ENCODE peak calls at places on chromosomes 2 and 18, in eight cellular contexts. One of them, this sample, is unnamed.

GRCh38 chr18:48693625-48694262 is 154.9 kb downstream of the CTIF start:
- DNase-seq in 8988T: no peak
- DNase-seq in dermis microvascular lymphatic vessel endothelial cell: peak; percentile 38
- DNase-seq in activated CD4-positive, alpha-beta T cell treated with anti-CD3 and anti-CD28 coated beads for 1 hour: no peak
- DNase-seq in sciatic nerve: no peak
- DNase-seq in lower leg skin: no peak
- DNase-seq in kidney tubule cell: no peak
- DNase-seq in SK-N-SH: no peak
- DNase-seq in this sample: no peak

GRCh38 chr2:120518819-120519218 is 172.9 kb downstream of the INHBB start:
- DNase-seq in dermis microvascular lymphatic vessel endothelial cell: no peak
- DNase-seq in kidney tubule cell: no peak
- DNase-seq in sciatic nerve: no peak
- DNase-seq in activated CD4-positive, alpha-beta T cell treated with anti-CD3 and anti-CD28 coated beads for 1 hour: no peak
- DNase-seq in lower leg skin: no peak
- DNase-seq in 8988T: no peak
- DNase-seq in SK-N-SH: no peak
- DNase-seq in this sample: no peak

GRCh38 chr18:8783335-8783993 is 78.1 kb downstream of the MTCL1 start:
- DNase-seq in 8988T: no peak
- DNase-seq in lower leg skin: no peak
- DNase-seq in dermis microvascular lymphatic vessel endothelial cell: no peak
- DNase-seq in sciatic nerve: no peak
- DNase-seq in activated CD4-positive, alpha-beta T cell treated with anti-CD3 and anti-CD28 coated beads for 1 hour: no peak
- DNase-seq in SK-N-SH: no peak
- DNase-seq in kidney tubule cell: no peak
- DNase-seq in this sample: peak; percentile 62

GRCh38 chr2:12597555-12597954 is 119.2 kb upstream of the TRIB2 start:
- DNase-seq in 8988T: no peak
- DNase-seq in activated CD4-positive, alpha-beta T cell treated with anti-CD3 and anti-CD28 coated beads for 1 hour: no peak
- DNase-seq in dermis microvascular lymphatic vessel endothelial cell: no peak
- DNase-seq in kidney tubule cell: no peak
- DNase-seq in lower leg skin: no peak
- DNase-seq in sciatic nerve: no peak
- DNase-seq in SK-N-SH: no peak
- DNase-seq in this sample: no peak

GRCh38 chr2:235500761-235501662 is 7.2 kb downstream of the AGAP1 start:
- DNase-seq in kidney tubule cell: peak; percentile 65
- DNase-seq in 8988T: peak; percentile 75
- DNase-seq in lower leg skin: no peak
- DNase-seq in dermis microvascular lymphatic vessel endothelial cell: peak; percentile 57
- DNase-seq in SK-N-SH: no peak
- DNase-seq in sciatic nerve: no peak
- DNase-seq in activated CD4-positive, alpha-beta T cell treated with anti-CD3 and anti-CD28 coated beads for 1 hour: no peak
- DNase-seq in this sample: no peak

GRCh38 chr2:237883951-237884392 is 24.5 kb downstream of the RAMP1 start:
- DNase-seq in sciatic nerve: peak; percentile 37
- DNase-seq in lower leg skin: no peak
- DNase-seq in kidney tubule cell: no peak
- DNase-seq in dermis microvascular lymphatic vessel endothelial cell: no peak
- DNase-seq in activated CD4-positive, alpha-beta T cell treated with anti-CD3 and anti-CD28 coated beads for 1 hour: no peak
- DNase-seq in 8988T: no peak
- DNase-seq in SK-N-SH: peak; percentile 91
- DNase-seq in this sample: no peak

GRCh38 chr2:3696542-3696941 is 6.8 kb upstream of the DCDC2C start:
- DNase-seq in activated CD4-positive, alpha-beta T cell treated with anti-CD3 and anti-CD28 coated beads for 1 hour: no peak
- DNase-seq in sciatic nerve: no peak
- DNase-seq in 8988T: no peak
- DNase-seq in kidney tubule cell: no peak
- DNase-seq in lower leg skin: no peak
- DNase-seq in dermis microvascular lymphatic vessel endothelial cell: no peak
- DNase-seq in SK-N-SH: no peak
- DNase-seq in this sample: no peak

GRCh38 chr2:207285451-207285771 is 119.7 kb upstream of the KLF7 start:
- DNase-seq in dermis microvascular lymphatic vessel endothelial cell: peak; percentile 7
- DNase-seq in lower leg skin: no peak
- DNase-seq in 8988T: no peak
- DNase-seq in activated CD4-positive, alpha-beta T cell treated with anti-CD3 and anti-CD28 coated beads for 1 hour: no peak
- DNase-seq in SK-N-SH: no peak
- DNase-seq in kidney tubule cell: peak; percentile 37
- DNase-seq in sciatic nerve: no peak
- DNase-seq in this sample: no peak

GRCh38 chr2:871926-872680 is 78.5 kb upstream of the SNTG2 start:
- DNase-seq in 8988T: no peak
- DNase-seq in dermis microvascular lymphatic vessel endothelial cell: no peak
- DNase-seq in sciatic nerve: peak; percentile 55
- DNase-seq in kidney tubule cell: no peak
- DNase-seq in SK-N-SH: no peak
- DNase-seq in lower leg skin: no peak
- DNase-seq in activated CD4-positive, alpha-beta T cell treated with anti-CD3 and anti-CD28 coated beads for 1 hour: no peak
- DNase-seq in this sample: no peak

GRCh38 chr2:121699421-121700328 is 37.0 kb downstream of the NIFK start:
- DNase-seq in SK-N-SH: no peak
- DNase-seq in sciatic nerve: no peak
- DNase-seq in activated CD4-positive, alpha-beta T cell treated with anti-CD3 and anti-CD28 coated beads for 1 hour: peak; percentile 73
- DNase-seq in lower leg skin: peak; percentile 36
- DNase-seq in kidney tubule cell: peak; percentile 99
- DNase-seq in 8988T: peak; percentile 48
- DNase-seq in dermis microvascular lymphatic vessel endothelial cell: peak; percentile 75
- DNase-seq in this sample: no peak

GRCh38 chr2:85911097-85911496 is 22.3 kb upstream of the ST3GAL5 start:
- DNase-seq in sciatic nerve: no peak
- DNase-seq in lower leg skin: no peak
- DNase-seq in 8988T: no peak
- DNase-seq in kidney tubule cell: no peak
- DNase-seq in SK-N-SH: no peak
- DNase-seq in dermis microvascular lymphatic vessel endothelial cell: no peak
- DNase-seq in activated CD4-positive, alpha-beta T cell treated with anti-CD3 and anti-CD28 coated beads for 1 hour: no peak
- DNase-seq in this sample: no peak

This sample was measured in substantia nigra.